ENCODE peak calls at places on chromosomes 12 and 14, in five cellular contexts. N, S, O, P and Z are unnamed samples.

GRCh38 chr12:1919284-1919683 is 832 bp upstream of the CACNA2D4 start:
- DNase-seq in S (no peak), N (no peak), P (no peak), O (no peak), Z (no peak)

GRCh38 chr12:130603566-130603965 is 112.5 kb downstream of the RIMBP2 start:
- DNase-seq in P (no peak), S (no peak), N (no peak), O (no peak), Z (no peak)

GRCh38 chr12:93591137-93591868 is 18.8 kb downstream of the SOCS2 start:
- DNase-seq in S (peak), O (peak), N (peak), P (peak), Z (peak)

GRCh38 chr12:93183940-93184663 is 193.6 kb upstream of the NUDT4 start:
- DNase-seq in P (no peak), S (no peak), N (no peak), O (peak), Z (no peak)

GRCh38 chr12:6193853-6194815 is 6.1 kb upstream of the CD9 start:
- DNase-seq in P (no peak), N (no peak), O (no peak), S (no peak), Z (no peak)

GRCh38 chr14:33229269-33229924 is 290.7 kb downstream of the NPAS3 start:
- DNase-seq in P (no peak), S (no peak), N (no peak), O (no peak), Z (peak)

GRCh38 chr12:130162267-130162666 is at the start of gene FZD10:
- DNase-seq in O (no peak), N (no peak), P (no peak), S (no peak), Z (no peak)

GRCh38 chr12:128075332-128075731 is 191.6 kb upstream of the TMEM132C start:
- DNase-seq in N (no peak), S (no peak), O (no peak), P (no peak), Z (no peak)

GRCh38 chr12:119693006-119693405 is 25.1 kb downstream of the PRKAB1 start:
- DNase-seq in P (peak), S (peak), O (peak), N (no peak), Z (peak)

GRCh38 chr14:100471451-100472093 is 115.6 kb downstream of the BEGAIN start:
- DNase-seq in N (no peak), O (no peak), S (no peak), P (no peak), Z (peak)

GRCh38 chr12:31866523-31866922 is 92.7 kb upstream of the RESF1 start:
- DNase-seq in S (no peak), N (no peak), O (no peak), P (no peak), Z (no peak)

GRCh38 chr14:99436247-99437180 is 44.1 kb downstream of the SETD3 start:
- DNase-seq in N (no peak), P (no peak), S (peak), O (no peak), Z (peak)

GRCh38 chr14:63249112-63249511 is 44.9 kb downstream of the RHOJ start:
- DNase-seq in N (no peak), O (peak), S (peak), P (no peak), Z (peak)

GRCh38 chr14:23185046-23185445 is 1.6 kb upstream of the SLC7A8 start:
- DNase-seq in N (no peak), P (no peak), S (peak), O (no peak), Z (peak)

GRCh38 chr12:25590021-25590721 is 37.1 kb upstream of the LMNTD1 start:
- DNase-seq in N (no peak), S (no peak), O (no peak), P (no peak), Z (no peak)

GRCh38 chr14:68695871-68696665 is 96.8 kb downstream of the ZFP36L1 start:
- DNase-seq in P (no peak), O (no peak), S (peak), N (no peak), Z (no peak)

GRCh38 chr14:76696361-76696760 is 64.9 kb upstream of the VASH1 start:
- DNase-seq in O (no peak), N (no peak), S (no peak), P (peak), Z (no peak)

GRCh38 chr14:90760591-90761316 is 55.5 kb downstream of the TTC7B start:
- DNase-seq in O (peak), N (no peak), P (peak), S (peak), Z (peak)

GRCh38 chr12:1205512-1206060 is 214.6 kb downstream of the ERC1 start:
- DNase-seq in O (peak), P (peak), S (peak), N (no peak), Z (peak)

GRCh38 chr12:26786491-26787124 is 46.4 kb downstream of the ITPR2 start:
- DNase-seq in N (no peak), S (no peak), O (peak), P (no peak), Z (no peak)

GRCh38 chr12:115354007-115354452 is 670.1 kb upstream of the TBX3 start:
- DNase-seq in S (peak), O (peak), N (no peak), P (peak), Z (peak)

GRCh38 chr12:121939190-121939589 is 20.8 kb downstream of the CFAP251 start:
- DNase-seq in N (no peak), S (no peak), O (no peak), P (peak), Z (no peak)

GRCh38 chr12:32944195-32944594 is 47.6 kb upstream of the PKP2 start:
- DNase-seq in N (no peak), S (no peak), O (no peak), P (peak), Z (no peak)

GRCh38 chr12:10501031-10501430 is 4.7 kb upstream of the EIF2S3B start:
- DNase-seq in P (peak), O (peak), N (no peak), S (peak), Z (peak)

GRCh38 chr12:59839514-59839913 is 243.7 kb downstream of the SLC16A7 start:
- DNase-seq in S (peak), P (no peak), N (no peak), O (peak), Z (no peak)

GRCh38 chr12:53172352-53172751 is 8.2 kb upstream of the ZNF740 start:
- DNase-seq in P (no peak), O (peak), S (no peak), N (no peak), Z (peak)

GRCh38 chr14:24273422-24273998 is 2.1 kb upstream of the RABGGTA start:
- DNase-seq in S (no peak), P (peak), N (no peak), O (no peak), Z (no peak)

GRCh38 chr14:32408018-32408417 is 78.9 kb downstream of the AKAP6 start:
- DNase-seq in N (no peak), O (peak), P (no peak), S (no peak), Z (no peak)

GRCh38 chr12:6767592-6768384 is 1.6 kb downstream of the PTMS start:
- DNase-seq in P (peak), S (peak), O (no peak), N (no peak), Z (no peak)

GRCh38 chr12:34218193-34219045 is 196.1 kb downstream of the ALG10 start:
- DNase-seq in S (peak), N (no peak), P (peak), O (peak), Z (peak)

GRCh38 chr14:77124345-77125274 is 17.0 kb downstream of the ZDHHC22 start:
- DNase-seq in N (no peak), S (peak), P (peak), O (peak), Z (peak)

GRCh38 chr12:89316705-89317139 is 35.6 kb downstream of the DUSP6 start:
- DNase-seq in N (no peak), O (no peak), P (no peak), S (no peak), Z (no peak)

GRCh38 chr12:89309815-89310214 is 42.5 kb downstream of the DUSP6 start:
- DNase-seq in P (no peak), O (no peak), N (no peak), S (no peak), Z (no peak)

GRCh38 chr12:89311703-89312293 is 40.5 kb downstream of the DUSP6 start:
- DNase-seq in N (no peak), P (peak), S (no peak), O (no peak), Z (no peak)

GRCh38 chr12:89309452-89309802 is 42.9 kb downstream of the DUSP6 start:
- DNase-seq in P (no peak), S (no peak), N (no peak), O (no peak), Z (no peak)

GRCh38 chr12:89314060-89314761 is 38.1 kb downstream of the DUSP6 start:
- DNase-seq in O (no peak), S (no peak), N (no peak), P (no peak), Z (no peak)
- H3K4me3 ChIP-seq in O (no peak), S (no peak), N (no peak), P (no peak), Z (no peak)

DNA sequence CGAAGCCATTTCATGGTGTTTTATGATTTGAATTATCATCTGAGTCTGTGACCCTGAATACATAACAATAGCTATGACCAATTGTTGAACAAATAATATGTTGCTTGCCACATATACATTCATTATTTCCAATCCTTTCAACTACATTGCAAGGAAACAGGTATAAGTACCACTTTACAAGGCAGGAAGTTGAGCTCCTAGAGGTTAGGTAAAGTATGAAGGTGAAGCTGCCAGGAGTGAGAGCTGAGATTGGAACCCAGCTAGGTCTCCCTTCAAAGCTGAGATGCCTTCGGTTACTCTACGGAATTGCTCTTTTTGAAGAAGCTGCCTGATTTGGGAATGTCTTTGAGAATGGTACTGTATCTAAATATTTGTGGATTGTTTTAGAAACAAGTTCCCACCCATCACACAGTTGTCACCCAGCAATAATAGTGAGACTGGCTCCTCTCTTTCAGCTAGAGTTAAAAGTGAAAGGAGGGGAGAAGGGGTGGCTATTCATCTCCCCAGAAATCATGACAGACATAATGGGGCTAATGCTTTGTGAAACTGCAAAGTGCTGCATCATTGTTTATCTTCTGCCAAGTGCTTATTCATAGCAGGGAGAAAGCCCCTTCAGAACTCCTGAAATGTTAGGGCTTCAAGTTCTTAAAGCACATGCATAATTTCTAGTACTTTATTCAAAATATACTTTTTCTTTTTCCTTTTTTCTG is 75.9 kb upstream of the AMIGO2 start:
- DNase-seq in S (no peak), N (no peak), P (peak), O (peak), Z (peak)
- TF ChIP-seq CTCF in S (no peak), N (no peak), P (no peak), O (no peak), Z (no peak)

DNA sequence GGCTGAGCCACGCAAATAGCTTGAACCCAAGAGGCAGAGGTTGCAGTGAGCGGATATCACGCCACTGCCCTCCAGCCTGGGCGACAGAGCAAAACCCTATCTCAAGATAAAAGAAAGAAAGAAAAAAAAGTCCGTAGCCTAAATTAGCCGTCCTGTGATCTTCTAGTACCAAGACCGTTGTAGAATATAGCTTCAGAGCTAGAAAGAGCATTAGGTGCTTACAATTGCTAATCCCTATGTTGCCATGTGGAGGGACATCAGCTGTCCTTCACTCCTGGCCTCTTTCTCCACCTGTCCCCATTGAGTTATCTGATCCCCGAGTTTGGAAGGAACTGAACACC is 1.2 kb downstream of the CDKN3 start:
- DNase-seq in N (no peak), O (no peak), S (no peak), P (no peak), Z (no peak)
- H3K4me3 ChIP-seq in N (no peak), O (no peak), S (no peak), P (peak), Z (no peak)

GRCh38 chr12:104177663-104178501 is 37.7 kb upstream of the TXNRD1 start:
- DNase-seq in N (no peak), S (peak), P (peak), O (peak), Z (peak)
- TF ChIP-seq CTCF in N (no peak), S (peak), P (peak), O (peak), Z (peak)

GRCh38 chr14:96362071-96362964 is 823 bp downstream of the ATG2B start:
- DNase-seq in N (no peak), S (peak), O (peak), P (peak), Z (peak)
- H3K4me3 ChIP-seq in N (peak), S (peak), O (peak), P (peak), Z (peak)

GRCh38 chr14:51776102-51776894 is 84.1 kb upstream of the GNG2 start:
- DNase-seq in O (peak), N (no peak), S (peak), P (peak), Z (peak)
- TF ChIP-seq CTCF in O (peak), N (peak), S (peak), P (peak), Z (peak)

GRCh38 chr14:74956000-74956279 is 543 bp upstream of the PGF start:
- DNase-seq in S (no peak), O (no peak), N (no peak), P (no peak), Z (no peak)
- H3K4me3 ChIP-seq in S (peak), O (no peak), N (peak), P (peak), Z (no peak)

DNA sequence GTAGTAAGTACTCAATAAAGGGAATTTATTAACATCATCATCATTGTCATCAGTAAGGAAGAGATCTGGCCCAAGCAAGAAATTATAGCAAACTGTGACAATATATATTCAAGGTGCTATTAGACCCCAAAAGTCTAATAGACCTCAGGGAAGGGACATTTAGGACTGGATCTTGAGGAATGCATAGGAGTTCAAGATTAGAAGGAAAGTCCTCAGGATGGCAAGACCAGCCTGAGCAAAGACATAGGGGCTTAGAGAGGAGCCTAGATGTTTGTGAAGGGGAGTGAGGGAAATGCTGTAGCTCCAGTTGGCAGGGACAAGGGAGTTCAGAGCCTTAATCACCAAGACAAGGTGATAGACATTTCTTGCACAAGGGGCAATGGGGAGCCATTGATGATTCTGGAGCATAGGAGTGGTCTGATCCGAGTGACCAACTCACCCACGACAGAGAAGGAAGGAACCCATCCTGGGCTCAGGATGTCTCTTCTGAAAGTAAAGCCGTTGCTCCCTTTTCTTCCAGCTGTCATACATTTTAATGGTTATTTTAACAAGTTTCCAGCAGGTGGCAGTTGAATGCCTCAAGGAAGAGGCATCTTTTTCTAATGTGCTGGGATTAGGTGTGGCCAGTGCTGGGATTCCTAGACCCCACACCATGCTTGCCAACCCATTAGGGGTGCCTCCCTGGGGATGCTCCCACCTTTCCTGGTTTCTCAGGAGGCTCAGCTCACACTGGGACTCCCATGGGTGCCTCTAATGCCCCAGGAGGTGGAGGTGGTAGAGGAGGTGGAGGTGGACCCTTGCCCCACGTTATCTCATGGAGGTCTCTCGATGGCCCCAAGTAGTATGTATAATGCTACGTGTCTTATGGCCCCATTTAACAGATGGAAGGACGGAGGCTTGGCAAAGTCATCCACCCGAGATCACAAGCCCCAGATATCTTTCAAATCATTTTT is 37.8 kb downstream of the PHETA1 start:
- DNase-seq in P (peak), S (peak), N (no peak), O (peak), Z (peak)
- TF ChIP-seq CTCF in P (peak), S (peak), N (peak), O (peak), Z (peak)